ENCODE peak calls at places on chromosomes 6 and 20, in ten cellular contexts. Z, O, W, V, S, P, U, F, R and C are unnamed samples.

GRCh38 chr6:26311385-26312095 is 53.5 kb upstream of the BTN3A2 start:
- DNase-seq in Z (peak; percentile 64), O (no peak), W (no peak), V (peak; percentile 75), S (peak; percentile 25), P (peak; percentile 23), U (peak; percentile 84), F (no peak), R (no peak), C (no peak)

GRCh38 chr20:64077876-64078551 is 1.3 kb downstream of the RGS19 start:
- DNase-seq in Z (peak; percentile 46), O (peak; percentile 74), W (peak; percentile 44), V (peak; percentile 76), S (peak; percentile 45), P (peak; percentile 61), U (no peak), F (no peak), R (no peak), C (no peak)

GRCh38 chr6:163356324-163356723 is 58.2 kb upstream of the QKI start:
- DNase-seq in Z (no peak), O (peak; percentile 75), W (peak; percentile 56), V (no peak), S (no peak), P (no peak), U (peak; percentile 67), F (no peak), R (no peak), C (peak; percentile 83)

GRCh38 chr6:128731249-128732165 is 151.4 kb upstream of the LAMA2 start:
- DNase-seq in Z (peak; percentile 35), O (no peak), W (no peak), V (peak; percentile 2), S (no peak), P (no peak), U (peak; percentile 66), F (no peak), R (peak; percentile 27), C (no peak)

GRCh38 chr20:21301940-21302644 is 1.0 kb upstream of the XRN2 start:
- DNase-seq in Z (no peak), O (no peak), W (no peak), V (no peak), S (no peak), P (no peak), U (no peak), F (no peak), R (no peak), C (no peak)

GRCh38 chr20:51337126-51337805 is 205.3 kb downstream of the NFATC2 start:
- DNase-seq in Z (no peak), O (no peak), W (no peak), V (no peak), S (no peak), P (no peak), U (peak; percentile 32), F (no peak), R (no peak), C (no peak)

GRCh38 chr6:45924763-45925342 is 90.8 kb downstream of the CLIC5 start:
- DNase-seq in Z (no peak), O (no peak), W (no peak), V (no peak), S (no peak), P (no peak), U (no peak), F (no peak), R (no peak), C (no peak)

GRCh38 chr20:7672551-7672950 is 267.7 kb downstream of the HAO1 start:
- DNase-seq in Z (no peak), O (no peak), W (no peak), V (no peak), S (no peak), P (no peak), U (no peak), F (no peak), R (no peak), C (no peak)

GRCh38 chr6:167481527-167481926 is 156.6 kb downstream of the TTLL2 start:
- DNase-seq in Z (no peak), O (no peak), W (no peak), V (no peak), S (no peak), P (no peak), U (no peak), F (no peak), R (no peak), C (no peak)

GRCh38 chr6:158801655-158802294 is 17.4 kb downstream of the EZR start:
- DNase-seq in Z (no peak), O (no peak), W (peak; percentile 42), V (no peak), S (no peak), P (no peak), U (no peak), F (no peak), R (no peak), C (peak; percentile 69)

GRCh38 chr6:158938811-158939254 is 61.2 kb downstream of the RSPH3 start:
- DNase-seq in Z (no peak), O (no peak), W (no peak), V (no peak), S (peak; percentile 8), P (no peak), U (peak; percentile 68), F (no peak), R (no peak), C (no peak)

GRCh38 chr6:132683543-132683942 is 24.6 kb upstream of the TAAR1 start:
- DNase-seq in Z (no peak), O (no peak), W (no peak), V (no peak), S (no peak), P (no peak), U (peak; percentile 98), F (no peak), R (no peak), C (no peak)

GRCh38 chr6:42387336-42387735 is 64.4 kb downstream of the TRERF1 start:
- DNase-seq in Z (no peak), O (no peak), W (no peak), V (peak; percentile 78), S (peak; percentile 5), P (no peak), U (no peak), F (no peak), R (no peak), C (no peak)

GRCh38 chr6:5435449-5435848 is 174.1 kb downstream of the FARS2 start:
- DNase-seq in Z (no peak), O (no peak), W (no peak), V (no peak), S (no peak), P (no peak), U (no peak), F (peak; percentile 21), R (no peak), C (no peak)

GRCh38 chr20:9338101-9338500 is 176.3 kb upstream of the LAMP5 start:
- DNase-seq in Z (no peak), O (no peak), W (no peak), V (no peak), S (no peak), P (no peak), U (no peak), F (no peak), R (no peak), C (no peak)

GRCh38 chr6:108556864-108557493 is 3.7 kb upstream of the FOXO3 start:
- DNase-seq in Z (no peak), O (no peak), W (no peak), V (no peak), S (no peak), P (no peak), U (no peak), F (no peak), R (peak; percentile 84), C (no peak)
- H3K4me3 ChIP-seq in Z (peak overlapping the region; percentile 75), O (peak overlapping the region; percentile 79), W (peak overlapping the region; percentile 56), V (peak overlapping the region; percentile 64), S (peak overlapping the region; percentile 70), P (peak overlapping the region; percentile 67), U (peak overlapping the region; percentile 70), F (peak overlapping the region; percentile 98), R (peak overlapping the region; percentile 72), C (peak overlapping the region; percentile 76)

GRCh38 chr6:52992980-52993379 is 2.1 kb downstream of the GSTA4 start:
- DNase-seq in Z (no peak), O (no peak), W (no peak), V (no peak), S (no peak), P (no peak), U (peak; percentile 51), F (no peak), R (no peak), C (no peak)
- H3K4me3 ChIP-seq in Z (no peak overlapping the region), O (peak overlapping the region; percentile 71), W (no peak overlapping the region), V (no peak overlapping the region), S (no peak overlapping the region), P (no peak overlapping the region), U (peak overlapping the region; percentile 84), F (peak overlapping the region; percentile 76), R (peak overlapping the region; percentile 81), C (peak overlapping the region; percentile 92)

GRCh38 chr6:108671175-108671574 is 110.5 kb downstream of the FOXO3 start:
- DNase-seq in Z (peak; percentile 46), O (no peak), W (no peak), V (no peak), S (no peak), P (no peak), U (no peak), F (no peak), R (no peak), C (no peak)

GRCh38 chr6:108669673-108670072 is 109.0 kb downstream of the FOXO3 start:
- DNase-seq in Z (peak; percentile 72), O (no peak), W (no peak), V (no peak), S (no peak), P (no peak), U (no peak), F (no peak), R (no peak), C (no peak)

GRCh38 chr6:108673602-108674001 is 112.9 kb downstream of the FOXO3 start:
- DNase-seq in Z (no peak), O (no peak), W (no peak), V (no peak), S (no peak), P (no peak), U (peak; percentile 87), F (no peak), R (no peak), C (no peak)

GRCh38 chr6:108673153-108673552 is 112.4 kb downstream of the FOXO3 start:
- DNase-seq in Z (peak; percentile 98), O (no peak), W (no peak), V (no peak), S (no peak), P (no peak), U (no peak), F (no peak), R (no peak), C (no peak)

GRCh38 chr6:108671790-108672189 is 111.1 kb downstream of the FOXO3 start:
- DNase-seq in Z (no peak), O (no peak), W (no peak), V (no peak), S (no peak), P (no peak), U (no peak), F (no peak), R (no peak), C (no peak)
- H3K4me3 ChIP-seq in Z (no peak overlapping the region), O (no peak overlapping the region), W (no peak overlapping the region), V (no peak overlapping the region), S (no peak overlapping the region), P (no peak overlapping the region), U (no peak overlapping the region), F (no peak overlapping the region), R (no peak overlapping the region), C (no peak overlapping the region)

DNA sequence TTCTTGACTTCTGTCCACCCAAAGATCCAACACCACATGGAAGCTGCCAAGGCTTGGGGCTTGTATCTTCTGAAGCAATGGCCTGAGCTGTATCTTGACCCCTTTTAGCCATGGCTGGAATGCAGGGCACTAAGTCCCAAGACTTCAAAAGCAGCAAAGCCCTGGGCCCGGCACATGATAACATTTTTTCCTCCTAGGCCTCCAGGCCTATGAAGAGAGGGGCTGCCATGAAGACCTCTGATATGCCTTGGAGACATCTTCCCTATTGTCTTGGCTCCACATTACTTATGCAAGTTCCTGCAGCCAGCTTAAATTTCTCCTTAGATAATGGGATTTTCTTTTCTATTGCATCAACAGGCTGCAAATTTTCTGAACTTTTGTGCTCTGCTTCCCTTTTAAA is 1252.6 kb upstream of the CITED2 start:
- DNase-seq in Z (no peak), O (no peak), W (no peak), V (no peak), S (no peak), P (no peak), U (no peak), F (no peak), R (no peak), C (no peak)
- H3K4me3 ChIP-seq in Z (no peak overlapping the region), O (no peak overlapping the region), W (no peak overlapping the region), V (no peak overlapping the region), S (no peak overlapping the region), P (no peak overlapping the region), U (no peak overlapping the region), F (no peak overlapping the region), R (no peak overlapping the region), C (no peak overlapping the region)